ENCODE peak calls at places on chromosomes 6 and 20, in seven cellular contexts. One of them, this sample, is unnamed.

GRCh38 chr6:52731719-52732118 is 31.6 kb downstream of the GSTA2 start:
- DNase-seq in OCI-LY7: no peak
- DNase-seq in SK-N-SH: no peak
- DNase-seq in HepG2: no peak
- DNase-seq in neural progenitor cell: peak
- DNase-seq in MM.1S: no peak
- DNase-seq in HCT116: no peak
- DNase-seq in this sample: peak

GRCh38 chr6:55379895-55380294 is 52.6 kb downstream of the GFRAL start:
- DNase-seq in OCI-LY7: no peak
- DNase-seq in SK-N-SH: no peak
- DNase-seq in HepG2: no peak
- DNase-seq in neural progenitor cell: no peak
- DNase-seq in MM.1S: no peak
- DNase-seq in HCT116: no peak
- DNase-seq in this sample: no peak

GRCh38 chr6:140079328-140079727 is 704.9 kb upstream of the CITED2 start:
- DNase-seq in OCI-LY7: no peak
- DNase-seq in SK-N-SH: no peak
- DNase-seq in HepG2: no peak
- DNase-seq in neural progenitor cell: no peak
- DNase-seq in MM.1S: no peak
- DNase-seq in HCT116: no peak
- DNase-seq in this sample: no peak

GRCh38 chr20:61933481-61933950 is 132.2 kb downstream of the TAF4 start:
- DNase-seq in OCI-LY7: no peak
- DNase-seq in SK-N-SH: no peak
- DNase-seq in HepG2: no peak
- DNase-seq in neural progenitor cell: no peak
- DNase-seq in MM.1S: no peak
- DNase-seq in HCT116: no peak
- DNase-seq in this sample: no peak

GRCh38 chr6:38722037-38722436 is 6.9 kb downstream of the DNAH8 start:
- DNase-seq in OCI-LY7: no peak
- DNase-seq in SK-N-SH: no peak
- DNase-seq in HepG2: no peak
- DNase-seq in neural progenitor cell: no peak
- DNase-seq in MM.1S: no peak
- DNase-seq in HCT116: no peak
- DNase-seq in this sample: no peak

GRCh38 chr20:38728911-38729642 is 4.8 kb downstream of the SLC32A1 start:
- DNase-seq in OCI-LY7: no peak
- DNase-seq in SK-N-SH: peak
- DNase-seq in HepG2: no peak
- DNase-seq in neural progenitor cell: peak
- DNase-seq in MM.1S: no peak
- DNase-seq in HCT116: no peak
- DNase-seq in this sample: peak

GRCh38 chr20:35437599-35437998 is 429 bp downstream of the GDF5 start:
- DNase-seq in OCI-LY7: no peak
- DNase-seq in SK-N-SH: no peak
- DNase-seq in HepG2: no peak
- DNase-seq in neural progenitor cell: no peak
- DNase-seq in MM.1S: no peak
- DNase-seq in HCT116: no peak
- DNase-seq in this sample: no peak

GRCh38 chr6:29591677-29592076 is 6.8 kb downstream of the OR2H2 start:
- DNase-seq in OCI-LY7: no peak
- DNase-seq in SK-N-SH: no peak
- DNase-seq in HepG2: no peak
- DNase-seq in neural progenitor cell: no peak
- DNase-seq in MM.1S: no peak
- DNase-seq in HCT116: no peak
- DNase-seq in this sample: no peak

GRCh38 chr6:71349976-71350615 is 61.5 kb downstream of the OGFRL1 start:
- DNase-seq in OCI-LY7: no peak
- DNase-seq in SK-N-SH: no peak
- DNase-seq in HepG2: no peak
- DNase-seq in neural progenitor cell: no peak
- DNase-seq in MM.1S: no peak
- DNase-seq in HCT116: no peak
- DNase-seq in this sample: no peak

GRCh38 chr6:101167638-101168037 is 225.9 kb upstream of the GRIK2 start:
- DNase-seq in OCI-LY7: no peak
- DNase-seq in SK-N-SH: no peak
- DNase-seq in HepG2: no peak
- DNase-seq in neural progenitor cell: no peak
- DNase-seq in MM.1S: no peak
- DNase-seq in HCT116: no peak
- DNase-seq in this sample: no peak

GRCh38 chr6:158255280-158255973 is 56.8 kb upstream of the TULP4 start:
- DNase-seq in OCI-LY7: no peak
- DNase-seq in SK-N-SH: no peak
- DNase-seq in HepG2: no peak
- DNase-seq in neural progenitor cell: no peak
- DNase-seq in MM.1S: no peak
- DNase-seq in HCT116: no peak
- DNase-seq in this sample: no peak

GRCh38 chr20:36314734-36315544 is 8.8 kb downstream of the DLGAP4 start:
- DNase-seq in OCI-LY7: no peak
- DNase-seq in SK-N-SH: no peak
- DNase-seq in HepG2: peak
- DNase-seq in neural progenitor cell: no peak
- DNase-seq in MM.1S: no peak
- DNase-seq in HCT116: no peak
- DNase-seq in this sample: peak

GRCh38 chr6:53113742-53114141 is 34.9 kb downstream of the GCM1 start:
- DNase-seq in OCI-LY7: no peak
- DNase-seq in SK-N-SH: no peak
- DNase-seq in HepG2: peak
- DNase-seq in neural progenitor cell: no peak
- DNase-seq in MM.1S: no peak
- DNase-seq in HCT116: no peak
- DNase-seq in this sample: no peak

GRCh38 chr6:115728171-115728570 is 332.5 kb downstream of the FRK start:
- DNase-seq in OCI-LY7: no peak
- DNase-seq in SK-N-SH: no peak
- DNase-seq in HepG2: no peak
- DNase-seq in neural progenitor cell: no peak
- DNase-seq in MM.1S: no peak
- DNase-seq in HCT116: no peak
- DNase-seq in this sample: no peak

GRCh38 chr6:72245565-72245964 is 359.2 kb downstream of the RIMS1 start:
- DNase-seq in OCI-LY7: no peak
- DNase-seq in SK-N-SH: no peak
- DNase-seq in HepG2: no peak
- DNase-seq in neural progenitor cell: peak
- DNase-seq in MM.1S: no peak
- DNase-seq in HCT116: no peak
- DNase-seq in this sample: peak

GRCh38 chr6:57207872-57208271 is 14.2 kb downstream of the RAB23 start:
- DNase-seq in OCI-LY7: no peak
- DNase-seq in SK-N-SH: no peak
- DNase-seq in HepG2: no peak
- DNase-seq in neural progenitor cell: no peak
- DNase-seq in MM.1S: no peak
- DNase-seq in HCT116: no peak
- DNase-seq in this sample: no peak

GRCh38 chr6:21593412-21593926 is at the start of gene SOX4:
- DNase-seq in OCI-LY7: peak
- DNase-seq in SK-N-SH: peak
- DNase-seq in HepG2: peak
- DNase-seq in neural progenitor cell: peak
- DNase-seq in MM.1S: peak
- DNase-seq in HCT116: peak
- DNase-seq in this sample: peak

GRCh38 chr6:3568396-3569082 is 111.7 kb upstream of the SLC22A23 start:
- DNase-seq in OCI-LY7: no peak
- DNase-seq in SK-N-SH: peak
- DNase-seq in HepG2: peak
- DNase-seq in neural progenitor cell: peak
- DNase-seq in MM.1S: no peak
- DNase-seq in HCT116: no peak
- DNase-seq in this sample: no peak

GRCh38 chr6:20877008-20877937 is 343.0 kb downstream of the CDKAL1 start:
- DNase-seq in OCI-LY7: no peak
- DNase-seq in SK-N-SH: no peak
- DNase-seq in HepG2: peak
- DNase-seq in neural progenitor cell: no peak
- DNase-seq in MM.1S: no peak
- DNase-seq in HCT116: peak
- DNase-seq in this sample: no peak

GRCh38 chr6:143595256-143596036 is 82.3 kb upstream of the PHACTR2 start:
- DNase-seq in OCI-LY7: no peak
- DNase-seq in SK-N-SH: no peak
- DNase-seq in HepG2: no peak
- DNase-seq in neural progenitor cell: no peak
- DNase-seq in MM.1S: no peak
- DNase-seq in HCT116: no peak
- DNase-seq in this sample: no peak

GRCh38 chr6:125882243-125882642 is 74.3 kb upstream of the HINT3 start:
- DNase-seq in OCI-LY7: no peak
- DNase-seq in SK-N-SH: no peak
- DNase-seq in HepG2: no peak
- DNase-seq in neural progenitor cell: no peak
- DNase-seq in MM.1S: no peak
- DNase-seq in HCT116: no peak
- DNase-seq in this sample: no peak

GRCh38 chr20:48807586-48808381 is 20.0 kb downstream of the PREX1 start:
- DNase-seq in OCI-LY7: no peak
- DNase-seq in SK-N-SH: no peak
- DNase-seq in HepG2: no peak
- DNase-seq in neural progenitor cell: no peak
- DNase-seq in MM.1S: no peak
- DNase-seq in HCT116: no peak
- DNase-seq in this sample: no peak

GRCh38 chr6:87832025-87832825 is 130.2 kb upstream of the AKIRIN2 start:
- DNase-seq in OCI-LY7: peak
- DNase-seq in SK-N-SH: peak
- DNase-seq in HepG2: no peak
- DNase-seq in neural progenitor cell: no peak
- DNase-seq in MM.1S: peak
- DNase-seq in HCT116: no peak
- DNase-seq in this sample: no peak

GRCh38 chr6:155829646-155830045 is 374.0 kb upstream of the NOX3 start:
- DNase-seq in OCI-LY7: no peak
- DNase-seq in SK-N-SH: no peak
- DNase-seq in HepG2: no peak
- DNase-seq in neural progenitor cell: no peak
- DNase-seq in MM.1S: no peak
- DNase-seq in HCT116: no peak
- DNase-seq in this sample: no peak

GRCh38 chr6:155828989-155829388 is 373.4 kb upstream of the NOX3 start:
- DNase-seq in OCI-LY7: no peak
- DNase-seq in SK-N-SH: no peak
- DNase-seq in HepG2: no peak
- DNase-seq in neural progenitor cell: no peak
- DNase-seq in MM.1S: no peak
- DNase-seq in HCT116: no peak
- DNase-seq in this sample: no peak

GRCh38 chr6:155837474-155837873 is 381.8 kb upstream of the NOX3 start:
- DNase-seq in OCI-LY7: no peak
- DNase-seq in SK-N-SH: no peak
- DNase-seq in HepG2: no peak
- DNase-seq in neural progenitor cell: no peak
- DNase-seq in MM.1S: no peak
- DNase-seq in HCT116: no peak
- DNase-seq in this sample: no peak

GRCh38 chr6:155832596-155832995 is 377.0 kb upstream of the NOX3 start:
- DNase-seq in OCI-LY7: peak
- DNase-seq in SK-N-SH: no peak
- DNase-seq in HepG2: peak
- DNase-seq in neural progenitor cell: no peak
- DNase-seq in MM.1S: no peak
- DNase-seq in HCT116: no peak
- DNase-seq in this sample: no peak
- TF ChIP-seq CTCF in OCI-LY7: peak
- TF ChIP-seq CTCF in SK-N-SH: peak
- TF ChIP-seq CTCF in HepG2: peak
- TF ChIP-seq CTCF in neural progenitor cell: no peak
- TF ChIP-seq CTCF in MM.1S: no peak
- TF ChIP-seq CTCF in HCT116: no peak
- TF ChIP-seq CTCF in this sample: peak

GRCh38 chr6:163835772-163836171 is 421.3 kb downstream of the QKI start:
- DNase-seq in OCI-LY7: no peak
- DNase-seq in SK-N-SH: no peak
- DNase-seq in HepG2: no peak
- DNase-seq in neural progenitor cell: no peak
- DNase-seq in MM.1S: no peak
- DNase-seq in HCT116: no peak
- DNase-seq in this sample: no peak

GRCh38 chr6:163837681-163838431 is 423.3 kb downstream of the QKI start:
- DNase-seq in OCI-LY7: no peak
- DNase-seq in SK-N-SH: no peak
- DNase-seq in HepG2: no peak
- DNase-seq in neural progenitor cell: peak
- DNase-seq in MM.1S: no peak
- DNase-seq in HCT116: no peak
- DNase-seq in this sample: no peak

GRCh38 chr6:163834226-163834970 is 419.9 kb downstream of the QKI start:
- DNase-seq in OCI-LY7: no peak
- DNase-seq in SK-N-SH: no peak
- DNase-seq in HepG2: no peak
- DNase-seq in neural progenitor cell: no peak
- DNase-seq in MM.1S: no peak
- DNase-seq in HCT116: no peak
- DNase-seq in this sample: peak

GRCh38 chr6:163839296-163839695 is 424.8 kb downstream of the QKI start:
- DNase-seq in OCI-LY7: no peak
- DNase-seq in SK-N-SH: no peak
- DNase-seq in HepG2: no peak
- DNase-seq in neural progenitor cell: no peak
- DNase-seq in MM.1S: no peak
- DNase-seq in HCT116: no peak
- DNase-seq in this sample: no peak

GRCh38 chr6:163836916-163837660 is 422.6 kb downstream of the QKI start:
- DNase-seq in OCI-LY7: no peak
- DNase-seq in SK-N-SH: no peak
- DNase-seq in HepG2: no peak
- DNase-seq in neural progenitor cell: peak
- DNase-seq in MM.1S: no peak
- DNase-seq in HCT116: no peak
- DNase-seq in this sample: no peak
- H3K4me2 ChIP-seq in OCI-LY7: no peak
- H3K4me2 ChIP-seq in SK-N-SH: no peak
- H3K4me2 ChIP-seq in HepG2: no peak
- H3K4me2 ChIP-seq in neural progenitor cell: peak
- H3K4me2 ChIP-seq in MM.1S: no peak
- H3K4me2 ChIP-seq in HCT116: no peak
- H3K4me2 ChIP-seq in this sample: no peak

GRCh38 chr6:26487466-26487865 is 12.6 kb upstream of the BTN1A1 start:
- DNase-seq in OCI-LY7: no peak
- DNase-seq in SK-N-SH: no peak
- DNase-seq in HepG2: no peak
- DNase-seq in neural progenitor cell: no peak
- DNase-seq in MM.1S: no peak
- DNase-seq in HCT116: no peak
- DNase-seq in this sample: no peak
- TF ChIP-seq CTCF in OCI-LY7: no peak
- TF ChIP-seq CTCF in SK-N-SH: no peak
- TF ChIP-seq CTCF in HepG2: no peak
- TF ChIP-seq CTCF in neural progenitor cell: no peak
- TF ChIP-seq CTCF in MM.1S: no peak
- TF ChIP-seq CTCF in HCT116: no peak
- TF ChIP-seq CTCF in this sample: no peak

GRCh38 chr6:42627674-42628073 is 63.8 kb downstream of the UBR2 start:
- DNase-seq in OCI-LY7: no peak
- DNase-seq in SK-N-SH: no peak
- DNase-seq in HepG2: no peak
- DNase-seq in neural progenitor cell: no peak
- DNase-seq in MM.1S: no peak
- DNase-seq in HCT116: no peak
- DNase-seq in this sample: no peak
- H3K4me2 ChIP-seq in OCI-LY7: no peak
- H3K4me2 ChIP-seq in SK-N-SH: no peak
- H3K4me2 ChIP-seq in HepG2: no peak
- H3K4me2 ChIP-seq in neural progenitor cell: no peak
- H3K4me2 ChIP-seq in MM.1S: no peak
- H3K4me2 ChIP-seq in HCT116: no peak
- H3K4me2 ChIP-seq in this sample: no peak